ENCODE peak calls at places on chromosomes 11 and 22, in nine cellular contexts. K, M, G, H, B, T, P, S and E are unnamed samples.

GRCh38 chr11:12706531-12707499 is 32.6 kb downstream of the TEAD1 start:
- DNase-seq in T (peak; percentile 75), K (no peak), G (peak; percentile 59), B (no peak), S (no peak), H (no peak), P (peak; percentile 64), M (no peak), E (no peak)

GRCh38 chr22:44341431-44342346 is 28.9 kb upstream of the SHISAL1 start:
- DNase-seq in G (no peak), P (no peak), B (no peak), M (peak; percentile 60), K (no peak), S (no peak), H (no peak), T (peak; percentile 43), E (no peak)

GRCh38 chr22:24826710-24827285 is 20.8 kb downstream of the SGSM1 start:
- DNase-seq in P (no peak), B (no peak), G (no peak), M (no peak), K (no peak), H (no peak), T (no peak), S (no peak), E (no peak)

GRCh38 chr11:123603666-123604065 is 50.8 kb downstream of the SCN3B start:
- DNase-seq in S (no peak), T (no peak), H (no peak), M (no peak), K (no peak), B (no peak), P (no peak), G (no peak), E (no peak)

GRCh38 chr11:71452354-71453020 is 516 bp upstream of the NADSYN1 start:
- DNase-seq in G (peak; percentile 32), H (peak; percentile 58), S (no peak), M (peak; percentile 33), K (no peak), B (peak; percentile 50), T (peak; percentile 63), P (peak; percentile 69), E (peak; percentile 79)

GRCh38 chr22:49693848-49694247 is 133.8 kb downstream of the BRD1 start:
- DNase-seq in G (no peak), T (no peak), S (no peak), K (no peak), B (no peak), H (no peak), M (no peak), P (no peak), E (peak; percentile 53)

GRCh38 chr11:96014234-96014633 is 90.3 kb upstream of the MTMR2 start:
- DNase-seq in P (peak; percentile 23), B (no peak), K (no peak), S (peak; percentile 35), T (peak; percentile 71), M (peak; percentile 74), H (peak; percentile 41), G (peak; percentile 63), E (no peak)

GRCh38 chr11:1603629-1604028 is 4.6 kb downstream of the KRTAP5-3 start:
- DNase-seq in B (no peak), S (no peak), M (no peak), T (no peak), P (no peak), K (no peak), G (no peak), H (no peak), E (no peak)